ENCODE peak calls at places on chromosomes 4 and X, in seven cellular contexts. D, U, X, Z, N, E and W are unnamed samples. For H3K4me1, the result is how much of the 10 kb centered on the place peaks cover.

GRCh38 chr4:88908521-88908920 is 148.5 kb downstream of the FAM13A start:
- DNase-seq in D (no peak), U (no peak), X (no peak), Z (no peak), N (no peak), E (no peak), W (no peak)

GRCh38 chr4:87803421-87803820 is 4.1 kb downstream of the IBSP start:
- DNase-seq in D (no peak), U (no peak), X (no peak), Z (no peak), N (no peak), E (no peak), W (no peak)

GRCh38 chr4:75338352-75338880 is 175.8 kb downstream of the RCHY1 start:
- DNase-seq in D (no peak), U (no peak), X (peak), Z (no peak), N (no peak), E (no peak), W (no peak)

GRCh38 chr4:170047774-170048354 is 21.7 kb upstream of the MFAP3L start:
- DNase-seq in D (peak), U (peak), X (peak), Z (peak), N (peak), E (peak), W (no peak)

GRCh38 chr4:42781325-42781724 is 111.2 kb upstream of the GRXCR1 start:
- DNase-seq in D (no peak), U (no peak), X (no peak), Z (no peak), N (no peak), E (no peak), W (no peak)

GRCh38 chr4:188190461-188190860 is 51.2 kb downstream of the TRIML1 start:
- DNase-seq in D (no peak), U (no peak), X (no peak), Z (no peak), N (no peak), E (peak), W (no peak)

GRCh38 chrX:150627957-150628356 is 59.5 kb downstream of the MTM1 start:
- DNase-seq in D (no peak), U (peak), X (no peak), Z (no peak), N (no peak), E (no peak), W (no peak)

GRCh38 chrX:106999002-106999975 is 723 bp downstream of the MORC4 start:
- DNase-seq in D (peak), U (peak), X (peak), Z (peak), N (peak), E (peak), W (no peak)

GRCh38 chr4:2434420-2434819 is 15.7 kb downstream of the CFAP99 start:
- DNase-seq in D (no peak), U (no peak), X (no peak), Z (no peak), N (no peak), E (no peak), W (no peak)

GRCh38 chr4:60611762-60612496 is 588.2 kb upstream of the ADGRL3 start:
- DNase-seq in D (peak), U (no peak), X (peak), Z (no peak), N (peak), E (no peak), W (peak)

GRCh38 chr4:179855471-179855870 is 2387.7 kb upstream of the TENM3 start:
- DNase-seq in D (no peak), U (no peak), X (peak), Z (no peak), N (no peak), E (no peak), W (no peak)

GRCh38 chr4:7755529-7755928 is 184.1 kb downstream of the AFAP1 start:
- DNase-seq in D (no peak), U (no peak), X (no peak), Z (no peak), N (no peak), E (no peak), W (no peak)

DNA sequence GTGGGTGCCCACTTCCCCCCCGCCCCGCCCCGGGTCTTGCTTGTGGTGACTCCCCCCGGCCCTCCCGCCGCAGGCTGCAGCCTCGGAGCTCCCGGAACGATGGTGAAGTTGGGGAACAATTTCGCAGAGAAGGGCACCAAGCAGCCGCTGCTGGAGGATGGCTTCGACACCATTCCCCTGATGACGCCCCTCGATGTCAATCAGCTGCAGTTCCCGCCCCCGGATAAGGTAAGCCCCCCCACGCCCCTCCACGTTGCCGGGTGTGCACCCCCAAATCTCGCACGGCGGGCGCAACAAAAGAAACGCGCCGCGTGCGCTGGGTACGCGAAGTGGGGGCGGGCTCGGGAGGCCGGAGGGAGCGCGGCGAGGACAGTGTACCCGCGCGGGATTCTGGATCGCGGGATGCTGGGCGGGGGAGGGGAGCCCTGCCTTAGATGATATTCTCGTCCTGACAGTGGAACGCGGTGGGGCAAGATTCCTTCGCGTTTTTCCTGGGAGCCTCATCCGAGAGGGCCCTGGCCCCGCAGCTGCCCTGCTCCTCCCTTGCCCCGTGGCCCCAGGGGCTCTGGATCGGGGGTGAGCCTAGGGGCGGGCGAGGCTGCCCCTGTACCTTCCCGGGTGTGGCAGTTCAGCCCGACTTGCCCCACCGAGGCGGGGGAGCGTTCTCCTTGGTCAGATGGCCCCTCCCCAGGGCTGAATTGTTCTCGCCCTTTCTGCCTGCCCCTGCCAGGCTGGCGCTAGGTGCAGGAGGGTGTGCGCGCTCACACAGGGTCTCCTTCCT is 819 bp downstream of the NSG1 start:
- DNase-seq in D (peak), U (no peak), X (no peak), Z (no peak), N (no peak), E (no peak), W (no peak)
- TF ChIP-seq EZH2 in D (no peak), U (no peak), X (no peak), Z (no peak), N (no peak), E (peak), W (peak)

GRCh38 chr4:107151173-107151572 is 115.1 kb upstream of the DKK2 start:
- DNase-seq in D (no peak), U (no peak), X (no peak), Z (no peak), N (no peak), E (no peak), W (no peak)

GRCh38 chr4:107155366-107155765 is 119.3 kb upstream of the DKK2 start:
- DNase-seq in D (no peak), U (no peak), X (no peak), Z (no peak), N (no peak), E (no peak), W (no peak)

GRCh38 chr4:107153956-107154355 is 117.8 kb upstream of the DKK2 start:
- DNase-seq in D (no peak), U (no peak), X (no peak), Z (no peak), N (no peak), E (no peak), W (no peak)

GRCh38 chr4:107156443-107156842 is 120.3 kb upstream of the DKK2 start:
- DNase-seq in D (no peak), U (no peak), X (no peak), Z (no peak), N (peak), E (no peak), W (no peak)

GRCh38 chr4:107153228-107153627 is 117.1 kb upstream of the DKK2 start:
- DNase-seq in D (peak), U (no peak), X (no peak), Z (no peak), N (no peak), E (peak), W (no peak)
- TF ChIP-seq CTCF in D (no peak), U (peak), X (peak), Z (peak), N (peak), E (peak), W (peak)

DNA sequence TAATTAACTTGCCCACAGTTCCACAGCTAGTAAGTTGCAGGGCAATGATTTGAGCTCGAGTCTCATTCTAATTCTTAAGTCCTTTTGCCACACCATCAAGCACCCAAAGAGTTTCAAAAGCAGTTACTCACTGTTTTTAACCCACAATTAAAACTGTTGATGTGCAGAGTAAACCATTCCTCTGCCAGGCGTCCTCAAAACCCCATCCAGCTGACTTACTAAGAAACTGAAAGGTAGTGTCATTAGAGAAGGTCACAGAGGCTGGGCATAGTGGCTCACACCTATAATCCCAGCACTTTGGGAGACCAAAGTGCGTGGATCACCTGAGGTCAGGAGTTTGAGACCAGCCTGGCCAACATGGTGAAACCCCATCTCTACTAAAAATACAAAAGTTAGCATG is 121.7 kb downstream of the CHIC2 start:
- DNase-seq in D (no peak), U (no peak), X (no peak), Z (no peak), N (no peak), E (no peak), W (no peak)
- H3K4me1 ChIP-seq in D (under half), U (under half), X (under half), Z (under half), N (under half), E (under half), W (under half)

GRCh38 chrX:104253567-104254441 is 929 bp downstream of the ESX1 start:
- DNase-seq in D (no peak), U (no peak), X (no peak), Z (no peak), N (peak), E (no peak), W (no peak)

GRCh38 chrX:104254442-104255115 is at the start of gene ESX1:
- DNase-seq in D (no peak), U (no peak), X (no peak), Z (no peak), N (peak), E (peak), W (no peak)

GRCh38 chrX:104250470-104250869 is 4.3 kb downstream of the ESX1 start:
- DNase-seq in D (no peak), U (no peak), X (no peak), Z (no peak), N (no peak), E (no peak), W (no peak)

GRCh38 chrX:104255465-104255864 is 732 bp upstream of the ESX1 start:
- DNase-seq in D (no peak), U (no peak), X (no peak), Z (no peak), N (peak), E (no peak), W (no peak)
- TF ChIP-seq EZH2 in D (no peak), U (no peak), X (no peak), Z (no peak), N (no peak), E (peak), W (peak)